ENCODE peak calls at places on chromosomes 11 and 22, in four cellular contexts. A is pancreas, L is GM23338, W is tibial nerve. K is an unnamed sample. For H3K36me3, the result is how much of the 10 kb centered on the place peaks cover.

GRCh38 chr11:122983438-122984185 is 2.0 kb upstream of the BSX start:
- DNase-seq in A (no peak), W (no peak), L (peak), K (peak)

GRCh38 chr11:70482529-70482917 is 84.2 kb downstream of the CTTN start:
- DNase-seq in L (no peak), W (no peak), A (no peak), K (no peak)

GRCh38 chr11:116558504-116559252 is 214.1 kb downstream of the BUD13 start:
- DNase-seq in A (no peak), L (no peak), W (no peak), K (no peak)

GRCh38 chr22:43481528-43482309 is 69.9 kb downstream of the MPPED1 start:
- DNase-seq in W (no peak), A (no peak), L (peak), K (peak)

GRCh38 chr11:17921620-17922473 is 91.0 kb downstream of the SERGEF start:
- DNase-seq in L (no peak), W (peak), A (no peak), K (no peak)

GRCh38 chr11:93219440-93219839 is 21.6 kb upstream of the SLC36A4 start:
- DNase-seq in A (no peak), W (no peak), L (no peak), K (no peak)

GRCh38 chr11:60838132-60838531 is 3.8 kb upstream of the CCDC86 start:
- DNase-seq in L (peak), W (no peak), A (no peak), K (no peak)

GRCh38 chr11:2940166-2940929 is 11.1 kb upstream of the PHLDA2 start:
- DNase-seq in A (no peak), L (peak), W (no peak), K (no peak)

GRCh38 chr22:43289551-43289963 is 53.6 kb downstream of the SCUBE1 start:
- DNase-seq in A (no peak), L (no peak), W (no peak), K (no peak)

GRCh38 chr11:60336767-60337391 is 9.8 kb downstream of the MS4A6E start:
- DNase-seq in W (no peak), A (no peak), L (no peak), K (no peak)

GRCh38 chr11:71251761-71252433 is 480 bp downstream of the SHANK2 start:
- DNase-seq in L (peak), W (no peak), A (peak), K (peak)

GRCh38 chr11:61026121-61027031 is 54.9 kb downstream of the CD6 start:
- DNase-seq in A (no peak), W (no peak), L (no peak), K (no peak)

GRCh38 chr11:44621140-44621681 is 55.7 kb downstream of the CD82 start:
- DNase-seq in L (peak), A (no peak), W (peak), K (peak)

GRCh38 chr22:31036671-31037550 is 44.2 kb upstream of the SMTN start:
- DNase-seq in W (no peak), A (no peak), L (no peak), K (no peak)

GRCh38 chr11:107176148-107177105 is 158.2 kb upstream of the GUCY1A2 start:
- DNase-seq in L (no peak), A (peak), W (no peak), K (no peak)

GRCh38 chr11:21806508-21806907 is 386.4 kb upstream of the ANO5 start:
- DNase-seq in L (no peak), A (no peak), W (no peak), K (no peak)

GRCh38 chr22:48320671-48321515 is 1506.8 kb downstream of the BRD1 start:
- DNase-seq in A (no peak), L (no peak), W (no peak), K (no peak)

GRCh38 chr11:116390963-116391362 is 381.8 kb downstream of the BUD13 start:
- DNase-seq in W (no peak), A (no peak), L (no peak), K (no peak)

GRCh38 chr11:57514538-57515331 is 767 bp downstream of the SLC43A1 start:
- DNase-seq in L (peak), W (peak), A (peak), K (no peak)

GRCh38 chr11:38019072-38019775 is 1421.2 kb upstream of the RAG2 start:
- DNase-seq in L (peak), W (no peak), A (peak), K (peak)

GRCh38 chr11:126334665-126335462 is 20.6 kb upstream of the ST3GAL4 start:
- DNase-seq in L (no peak), A (no peak), W (no peak), K (no peak)

GRCh38 chr11:128633384-128633965 is 46.1 kb upstream of the ETS1 start:
- DNase-seq in L (no peak), A (no peak), W (no peak), K (no peak)

GRCh38 chr11:106523921-106524320 is 446.5 kb downstream of the AASDHPPT start:
- DNase-seq in L (no peak), A (no peak), W (no peak), K (no peak)

GRCh38 chr22:34330432-34330831 is 410.2 kb upstream of the LARGE1 start:
- DNase-seq in W (no peak), A (no peak), L (no peak), K (no peak)

GRCh38 chr11:33444835-33445594 is 187.8 kb downstream of the HIPK3 start:
- DNase-seq in L (no peak), A (no peak), W (no peak), K (no peak)

GRCh38 chr11:2203440-2204259 is 32.0 kb upstream of the TH start:
- DNase-seq in L (no peak), W (no peak), A (peak), K (no peak)

GRCh38 chr11:110294509-110294908 is 1.9 kb downstream of the RDX start:
- DNase-seq in L (no peak), A (no peak), W (no peak), K (no peak)

GRCh38 chr11:132632641-132633124 is 899.6 kb downstream of the OPCML start:
- DNase-seq in W (no peak), L (no peak), A (no peak), K (no peak)

GRCh38 chr11:11078344-11078743 is 220.5 kb upstream of the ZBED5 start:
- DNase-seq in L (peak), W (no peak), A (no peak), K (no peak)

GRCh38 chr22:21448627-21449416 is 18.4 kb upstream of the TMEM191C start:
- DNase-seq in W (no peak), A (peak), L (no peak), K (no peak)

GRCh38 chr11:71116435-71117040 is 135.8 kb downstream of the SHANK2 start:
- DNase-seq in W (no peak), A (no peak), L (no peak), K (no peak)

GRCh38 chr22:19179472-19180048 is 1.0 kb upstream of the SLC25A1 start:
- DNase-seq in L (peak), W (peak), A (peak), K (peak)

GRCh38 chr11:74971424-74971823 is 17.3 kb upstream of the NEU3 start:
- DNase-seq in A (no peak), W (no peak), L (no peak), K (no peak)

GRCh38 chr11:73400293-73400692 is 24.1 kb downstream of the RELT start:
- DNase-seq in A (no peak), W (no peak), L (no peak), K (no peak)
- H3K36me3 ChIP-seq in A (under half), W (under half), L (under half), K (under half)

GRCh38 chr11:47171856-47172255 is 4.8 kb downstream of the ARFGAP2 start:
- DNase-seq in L (no peak), A (no peak), W (no peak), K (peak)
- H3K36me3 ChIP-seq in L (under half), A (under half), W (under half), K (half or more)

GRCh38 chr22:29011868-29012428 is 49.7 kb downstream of the C22orf31 start:
- DNase-seq in L (no peak), W (no peak), A (no peak), K (no peak)
- H3K36me3 ChIP-seq in L (under half), W (under half), A (under half), K (under half)

GRCh38 chr11:113356203-113356602 is 31.4 kb upstream of the ANKK1 start:
- DNase-seq in L (no peak), A (no peak), W (no peak), K (no peak)
- H3K36me3 ChIP-seq in L (under half), A (under half), W (under half), K (under half)

GRCh38 chr22:23286296-23286695 is 106.0 kb downstream of the BCR start:
- DNase-seq in L (no peak), A (no peak), W (no peak), K (no peak)
- H3K36me3 ChIP-seq in L (under half), A (under half), W (under half), K (half or more)

GRCh38 chr22:37058917-37059701 is 7.6 kb downstream of the KCTD17 start:
- DNase-seq in A (peak), L (no peak), W (no peak), K (no peak)
- H3K36me3 ChIP-seq in A (under half), L (under half), W (under half), K (half or more)

GRCh38 chr11:609355-609811 is 6.4 kb downstream of the IRF7 start:
- DNase-seq in L (no peak), A (peak), W (no peak), K (no peak)

GRCh38 chr11:610146-610801 is 5.5 kb downstream of the IRF7 start:
- DNase-seq in L (no peak), W (no peak), A (peak), K (no peak)

GRCh38 chr11:612961-613300 is 2.8 kb downstream of the IRF7 start:
- DNase-seq in W (no peak), L (no peak), A (peak), K (no peak)

GRCh38 chr11:612201-612960 is 3.4 kb downstream of the IRF7 start:
- DNase-seq in A (peak), W (no peak), L (peak), K (peak)

GRCh38 chr11:611001-611996 is 4.5 kb downstream of the IRF7 start:
- DNase-seq in A (peak), L (no peak), W (no peak), K (no peak)
- H3K36me3 ChIP-seq in A (under half), L (under half), W (under half), K (half or more)

GRCh38 chr11:35214181-35214770 is 75.3 kb downstream of the CD44 start:
- DNase-seq in A (no peak), W (no peak), L (no peak), K (no peak)

GRCh38 chr11:35218956-35219355 is 80.0 kb downstream of the CD44 start:
- DNase-seq in W (no peak), L (no peak), A (no peak), K (no peak)

GRCh38 chr11:35214792-35215193 is 75.8 kb downstream of the CD44 start:
- DNase-seq in A (no peak), W (no peak), L (peak), K (no peak)

GRCh38 chr11:35216962-35217667 is 78.1 kb downstream of the CD44 start:
- DNase-seq in W (no peak), A (no peak), L (no peak), K (no peak)

GRCh38 chr11:35215945-35216344 is 77.0 kb downstream of the CD44 start:
- DNase-seq in A (no peak), L (no peak), W (no peak), K (no peak)
- H3K36me3 ChIP-seq in A (under half), L (under half), W (under half), K (under half)